ENCODE peak calls at places on chromosomes 16 and 17, in six cellular contexts. X is left lobe of liver; T is omental fat pad; F is activated T-cell treated with anti-CD3 and anti-CD28 coated beads, Interleukin-2, amount 50 U/mL, for 4 hours; O is HCT116; D is Right ventricle myocardium inferior. U is an unnamed sample.

GRCh38 chr16:86437348-86437747 is 73.0 kb upstream of the FOXF1 start:
- ATAC-seq in X (no peak), D (no peak), O (no peak), F (no peak), T (no peak), U (no peak)

GRCh38 chr17:31068291-31068690 is 26.5 kb upstream of the NF1 start:
- ATAC-seq in O (peak), D (no peak), F (peak), T (no peak), X (peak), U (no peak)

GRCh38 chr16:72560617-72561016 is 388.7 kb upstream of the PMFBP1 start:
- ATAC-seq in T (no peak), D (no peak), F (no peak), X (peak), O (no peak), U (no peak)

GRCh38 chr17:32124985-32125847 is 17.1 kb upstream of the RHOT1 start:
- ATAC-seq in O (no peak), F (no peak), T (no peak), X (peak), D (no peak), U (no peak)

GRCh38 chr16:25707982-25708583 is 16.3 kb downstream of the HS3ST4 start:
- ATAC-seq in F (no peak), O (peak), D (no peak), X (peak), T (no peak), U (no peak)

GRCh38 chr17:4607773-4608187 is 23.5 kb downstream of the SMTNL2 start:
- ATAC-seq in T (peak), F (no peak), X (peak), D (peak), O (no peak), U (peak)

GRCh38 chr17:81036128-81036891 is 1.4 kb downstream of the BAIAP2 start:
- ATAC-seq in T (no peak), O (no peak), D (no peak), X (peak), F (no peak), U (no peak)

GRCh38 chr16:47847220-47847970 is 308.4 kb downstream of the ABCC12 start:
- ATAC-seq in T (no peak), O (no peak), X (no peak), D (no peak), F (no peak), U (no peak)

GRCh38 chr16:398551-399277 is 1.7 kb downstream of the NME4 start:
- ATAC-seq in X (no peak), T (no peak), O (no peak), D (no peak), F (no peak), U (no peak)